ENCODE peak calls at places on chromosomes 2 and 18, in five cellular contexts. C is psoas muscle; P is lower lobe of right lung; I is MG63; L is CD4-positive, alpha-beta memory T cell. J is an unnamed sample.

GRCh38 chr18:48583568-48583967 is 44.7 kb downstream of the CTIF start:
- DNase-seq in P (no peak), L (no peak), C (no peak), I (no peak), J (no peak)

GRCh38 chr2:146527166-146527565 is 1317.7 kb upstream of the ACVR2A start:
- DNase-seq in L (no peak), I (no peak), P (no peak), C (no peak), J (no peak)

GRCh38 chr2:99821572-99822369 is 320.6 kb downstream of the AFF3 start:
- DNase-seq in I (peak; percentile 20), P (no peak), L (no peak), C (no peak), J (no peak)

GRCh38 chr2:73890301-73891092 is 2.3 kb upstream of the ACTG2 start:
- DNase-seq in P (no peak), C (no peak), L (no peak), I (no peak), J (no peak)

GRCh38 chr18:44922968-44923367 is 242.3 kb downstream of the SETBP1 start:
- DNase-seq in I (no peak), P (no peak), C (no peak), L (no peak), J (no peak)

GRCh38 chr2:3453196-3453845 is 66.0 kb downstream of the ADI1 start:
- DNase-seq in L (no peak), I (no peak), C (no peak), P (no peak), J (no peak)

GRCh38 chr2:169834401-169834800 is 7.1 kb downstream of the UBR3 start:
- DNase-seq in P (no peak), L (no peak), I (no peak), C (no peak), J (no peak)

GRCh38 chr2:32758232-32758631 is 130.4 kb downstream of the TTC27 start:
- DNase-seq in C (no peak), P (no peak), L (no peak), I (no peak), J (no peak)

GRCh38 chr2:240647503-240648154 is 22.3 kb downstream of the GPR35 start:
- DNase-seq in L (no peak), I (no peak), P (no peak), C (no peak), J (no peak)

GRCh38 chr2:158518083-158518482 is 61.3 kb downstream of the PKP4 start:
- DNase-seq in L (no peak), I (no peak), C (no peak), P (no peak), J (no peak)

GRCh38 chr2:122863516-122863915 is 1108.1 kb downstream of the TSN start:
- DNase-seq in C (no peak), I (no peak), L (no peak), P (no peak), J (no peak)

GRCh38 chr18:49865401-49865800 is 52.1 kb upstream of the ACAA2 start:
- DNase-seq in L (no peak), I (no peak), C (no peak), P (no peak), J (no peak)

GRCh38 chr2:39567507-39567906 is 98.2 kb upstream of the TMEM178A start:
- DNase-seq in C (no peak), I (peak; percentile 72), P (no peak), L (no peak), J (no peak)

GRCh38 chr18:56210466-56210865 is 427.9 kb downstream of the TXNL1 start:
- DNase-seq in C (no peak), I (no peak), P (no peak), L (no peak), J (no peak)
- H3K4me3 ChIP-seq in C (no peak overlapping the region), I (no peak overlapping the region), P (no peak overlapping the region), L (no peak overlapping the region), J (no peak overlapping the region)

GRCh38 chr2:18413794-18414396 is 146.6 kb downstream of the RDH14 start:
- DNase-seq in P (no peak), I (peak; percentile 77), C (no peak), L (no peak), J (no peak)
- H3K4me3 ChIP-seq in P (no peak overlapping the region), I (no peak overlapping the region), C (no peak overlapping the region), L (no peak overlapping the region), J (no peak overlapping the region)

GRCh38 chr18:76824754-76825153 is 2.4 kb downstream of the ZNF236 start:
- DNase-seq in I (no peak), C (no peak), P (no peak), L (no peak), J (no peak)

GRCh38 chr18:76822510-76823165 is at the start of gene ZNF236:
- DNase-seq in I (peak; percentile 75), P (peak; percentile 82), L (peak; percentile 70), C (peak; percentile 82), J (peak; percentile 50)

GRCh38 chr18:76823166-76823539 is 796 bp downstream of the ZNF236 start:
- DNase-seq in C (no peak), P (peak; percentile 61), I (no peak), L (peak; percentile 5), J (no peak)

GRCh38 chr18:76823574-76823973 is 1.2 kb downstream of the ZNF236 start:
- DNase-seq in L (peak; percentile 3), I (no peak), C (peak; percentile 34), P (peak; percentile 61), J (no peak)

GRCh38 chr18:76824136-76824676 is 1.8 kb downstream of the ZNF236 start:
- DNase-seq in L (no peak), P (no peak), I (no peak), C (no peak), J (no peak)
- H3K4me3 ChIP-seq in L (no peak overlapping the region), P (peak overlapping the region; percentile 73), I (no peak overlapping the region), C (peak overlapping the region; percentile 84), J (no peak overlapping the region)

GRCh38 chr2:160355080-160355479 is 138.5 kb downstream of the RBMS1 start:
- DNase-seq in P (no peak), I (no peak), L (no peak), C (no peak), J (no peak)
- H3K4me3 ChIP-seq in P (no peak overlapping the region), I (no peak overlapping the region), L (no peak overlapping the region), C (peak overlapping the region; percentile 37), J (no peak overlapping the region)

J was measured in breast epithelium.